ENCODE peak calls at places on chromosomes 3 and 15, in four cellular contexts. S is Peyer's patch, T is PC-9, H is heart left ventricle. M is an unnamed sample. For H3K36me3, the result is how much of the 10 kb centered on the place peaks cover.

GRCh38 chr3:25427155-25428002 is 684 bp upstream of the RARB start:
- DNase-seq in H (no peak), S (no peak), T (no peak), M (no peak)

GRCh38 chr3:141312359-141313090 is 55.8 kb upstream of the ZBTB38 start:
- DNase-seq in H (no peak), S (no peak), T (no peak), M (no peak)

GRCh38 chr15:70283511-70283910 is 185.8 kb upstream of the TLE3 start:
- DNase-seq in T (no peak), S (no peak), H (no peak), M (no peak)

GRCh38 chr3:75737831-75738493 is 47.4 kb downstream of the ZNF717 start:
- DNase-seq in H (no peak), T (no peak), S (no peak), M (no peak)

GRCh38 chr3:126530171-126531050 is 6.5 kb downstream of the CHST13 start:
- DNase-seq in S (peak), H (no peak), T (no peak), M (peak)

GRCh38 chr15:35833590-35833989 is 287.6 kb upstream of the DPH6 start:
- DNase-seq in S (no peak), T (no peak), H (no peak), M (no peak)

GRCh38 chr3:30779686-30780287 is 114.7 kb downstream of the GADL1 start:
- DNase-seq in S (no peak), T (no peak), H (no peak), M (no peak)

GRCh38 chr3:193744048-193744821 is 151.2 kb downstream of the OPA1 start:
- DNase-seq in T (no peak), H (no peak), S (no peak), M (no peak)

GRCh38 chr3:34056181-34056910 is 257.9 kb downstream of the PDCD6IP start:
- DNase-seq in T (no peak), S (no peak), H (no peak), M (no peak)

GRCh38 chr3:156843071-156843808 is 17.1 kb downstream of the LEKR1 start:
- DNase-seq in S (no peak), T (no peak), H (no peak), M (no peak)
- H3K36me3 ChIP-seq in S (under half), T (under half), H (under half), M (under half)

GRCh38 chr15:41011055-41011815 is 58.0 kb downstream of the CHAC1 start:
- DNase-seq in S (no peak), H (no peak), T (no peak), M (no peak)
- H3K36me3 ChIP-seq in S (under half), H (under half), T (under half), M (under half)

GRCh38 chr15:101134780-101135179 is 117.1 kb downstream of the CHSY1 start:
- DNase-seq in S (no peak), T (no peak), H (no peak), M (no peak)
- H3K36me3 ChIP-seq in S (under half), T (under half), H (under half), M (under half)

GRCh38 chr15:64688770-64689169 is 86.6 kb downstream of the RBPMS2 start:
- DNase-seq in H (no peak), S (no peak), T (no peak), M (no peak)

GRCh38 chr15:64685230-64685886 is 90.0 kb downstream of the RBPMS2 start:
- DNase-seq in S (no peak), H (no peak), T (no peak), M (no peak)

GRCh38 chr15:64687167-64688085 is 88.0 kb downstream of the RBPMS2 start:
- DNase-seq in H (no peak), T (no peak), S (no peak), M (no peak)

GRCh38 chr15:64688179-64688578 is 87.2 kb downstream of the RBPMS2 start:
- DNase-seq in S (no peak), H (no peak), T (no peak), M (no peak)

DNA sequence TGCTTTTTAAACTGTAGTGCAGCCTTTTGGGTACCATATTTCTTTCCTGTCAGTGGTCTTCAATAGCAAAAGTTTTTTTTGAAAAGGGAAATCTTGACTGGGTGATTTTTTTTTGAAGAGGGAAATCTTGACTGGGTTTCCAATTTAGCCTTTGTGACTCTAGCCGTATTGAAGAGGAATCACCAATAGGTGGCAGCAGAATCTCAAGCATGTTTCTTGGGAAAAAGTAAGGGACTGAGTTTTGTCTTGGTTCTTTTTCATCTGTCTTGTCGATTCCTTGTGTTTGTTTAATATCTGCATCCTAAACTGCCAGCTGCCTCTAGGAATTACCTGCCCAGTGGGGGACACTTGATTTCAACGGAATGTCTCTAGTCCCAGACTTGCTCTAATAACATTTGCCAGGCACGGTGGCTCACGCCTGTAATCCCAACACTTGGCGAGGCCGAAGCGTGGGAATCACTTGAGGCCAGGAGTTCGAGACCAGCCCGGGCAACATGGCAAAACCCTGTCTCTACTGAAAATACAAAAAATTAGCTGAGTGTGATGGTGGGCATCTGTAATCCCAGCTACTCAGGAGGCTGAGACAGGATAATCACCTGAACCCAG is 89.2 kb downstream of the RBPMS2 start:
- DNase-seq in S (no peak), T (no peak), H (no peak), M (no peak)
- H3K36me3 ChIP-seq in S (under half), T (under half), H (under half), M (half or more)

GRCh38 chr3:53092216-53092615 is 38.0 kb downstream of the RFT1 start:
- DNase-seq in S (no peak), T (no peak), H (no peak), M (no peak)

GRCh38 chr3:53097887-53098286 is 32.3 kb downstream of the RFT1 start:
- DNase-seq in T (no peak), S (no peak), H (no peak), M (no peak)

GRCh38 chr3:53089511-53089910 is 40.7 kb downstream of the RFT1 start:
- DNase-seq in T (no peak), S (no peak), H (peak), M (no peak)

GRCh38 chr3:53091011-53091410 is 39.2 kb downstream of the RFT1 start:
- DNase-seq in T (no peak), S (no peak), H (no peak), M (no peak)

DNA sequence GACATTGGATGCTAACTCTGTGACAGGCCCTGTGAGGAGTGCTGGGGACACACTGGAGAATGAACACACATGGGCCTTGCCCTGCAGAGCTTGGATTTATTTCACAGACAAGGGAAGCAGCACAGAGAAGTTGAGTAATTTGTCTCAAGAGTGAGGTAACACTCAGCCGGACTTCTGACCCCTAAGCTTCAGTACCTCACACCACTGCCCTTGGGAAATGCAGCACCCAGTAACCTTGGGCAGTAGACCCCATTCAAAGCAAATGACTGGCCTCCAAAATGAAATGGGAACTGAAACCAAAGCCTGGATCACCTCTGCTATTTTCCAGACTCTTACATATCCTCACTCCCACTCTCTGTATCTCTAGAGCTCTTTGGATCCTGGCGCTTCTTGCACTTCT is 37.3 kb downstream of the RFT1 start:
- DNase-seq in T (no peak), H (no peak), S (no peak), M (no peak)
- H3K36me3 ChIP-seq in T (under half), H (under half), S (under half), M (half or more)

GRCh38 chr3:177034850-177035475 is 162.3 kb downstream of the TBL1XR1 start:
- DNase-seq in T (no peak), H (no peak), S (no peak), M (no peak)

GRCh38 chr3:177037241-177037640 is 160.0 kb downstream of the TBL1XR1 start:
- DNase-seq in H (no peak), T (no peak), S (no peak), M (no peak)

GRCh38 chr3:177039875-177040274 is 157.4 kb downstream of the TBL1XR1 start:
- DNase-seq in S (no peak), T (no peak), H (no peak), M (no peak)

GRCh38 chr3:177041021-177041729 is 156.1 kb downstream of the TBL1XR1 start:
- DNase-seq in S (no peak), T (no peak), H (peak), M (no peak)

GRCh38 chr3:177035678-177036077 is 161.6 kb downstream of the TBL1XR1 start:
- DNase-seq in T (no peak), H (no peak), S (no peak), M (no peak)
- H3K36me3 ChIP-seq in T (half or more), H (under half), S (under half), M (half or more)

GRCh38 chr3:8537440-8537839 is 35.8 kb downstream of the LMCD1 start:
- DNase-seq in S (no peak), T (no peak), H (no peak), M (no peak)
- H3K36me3 ChIP-seq in S (under half), T (under half), H (under half), M (half or more)

GRCh38 chr3:11794927-11795326 is 51.8 kb downstream of the TAMM41 start:
- DNase-seq in H (no peak), T (no peak), S (no peak), M (no peak)

DNA sequence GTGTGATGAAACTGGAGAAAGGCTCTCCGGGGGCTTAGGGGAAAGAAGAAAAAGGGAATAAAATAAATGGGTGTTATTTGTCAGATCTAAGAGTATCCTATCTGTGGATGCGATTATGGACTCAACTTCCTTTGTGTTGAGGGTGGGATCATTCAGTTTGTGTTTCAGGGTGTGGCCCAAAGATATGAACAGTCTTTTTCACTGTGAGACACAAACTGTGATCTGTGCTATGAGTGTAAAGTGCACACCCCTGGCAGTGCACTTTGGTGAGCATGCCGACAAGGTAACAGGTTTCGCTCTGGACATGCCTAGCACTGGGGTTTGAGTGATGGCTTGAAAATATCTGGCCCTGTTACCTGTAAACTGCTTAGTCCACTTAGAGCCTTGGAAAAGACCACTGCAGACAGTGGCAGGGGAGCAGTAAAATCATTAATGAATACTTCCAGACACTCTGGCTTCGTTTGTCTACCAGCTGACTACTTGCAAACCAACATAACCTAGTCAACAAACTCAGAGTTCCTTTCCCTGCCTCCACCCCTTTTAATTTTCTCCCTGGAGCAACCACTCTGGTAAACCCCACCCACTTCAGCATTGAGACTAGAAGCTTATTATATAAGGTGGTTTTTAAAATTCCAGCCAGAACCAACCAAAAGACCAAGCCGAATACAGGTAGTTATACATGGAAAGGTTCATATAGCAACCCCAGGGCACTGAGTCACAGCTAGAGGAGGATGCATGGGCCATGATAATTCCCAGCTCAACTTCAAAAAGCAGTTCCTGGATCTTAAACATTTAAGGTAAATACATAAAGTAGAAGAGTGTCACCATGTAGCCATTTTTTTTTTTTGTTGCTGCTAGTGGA is 55.1 kb downstream of the TAMM41 start:
- DNase-seq in H (no peak), S (no peak), T (no peak), M (no peak)
- H3K36me3 ChIP-seq in H (under half), S (under half), T (under half), M (half or more)

M was measured in lower lobe of right lung.